ENCODE peak calls at places on chromosome 4, in seven cellular contexts. N, I, X, Z, R, A and Y are unnamed samples.

GRCh38 chr4:82388405-82388804 is 14.6 kb upstream of the HNRNPD start:
- DNase-seq in X (no peak), N (no peak), R (no peak), I (no peak), Z (no peak), A (no peak), Y (no peak)

GRCh38 chr4:41280010-41280409 is 23.3 kb downstream of the UCHL1 start:
- DNase-seq in N (no peak), R (no peak), I (no peak), X (no peak), Z (no peak), A (peak), Y (no peak)

GRCh38 chr4:185040523-185040922 is 22.2 kb downstream of the HELT start:
- DNase-seq in X (no peak), I (no peak), A (no peak), R (no peak), Z (no peak), N (no peak), Y (no peak)

GRCh38 chr4:57147335-57148060 is 37.3 kb upstream of the IGFBP7 start:
- DNase-seq in Z (no peak), X (peak), A (peak), I (no peak), N (no peak), R (no peak), Y (no peak)

GRCh38 chr4:38739438-38739837 is 43.4 kb downstream of the TLR10 start:
- DNase-seq in Z (no peak), X (no peak), R (no peak), A (no peak), N (no peak), I (no peak), Y (no peak)

GRCh38 chr4:103198111-103198765 is at the start of gene CENPE:
- DNase-seq in I (peak), N (peak), Z (peak), R (peak), A (peak), X (peak), Y (peak)

GRCh38 chr4:83308672-83309071 is 24.1 kb upstream of the COQ2 start:
- DNase-seq in R (no peak), A (no peak), I (no peak), Z (no peak), X (no peak), N (peak), Y (no peak)

GRCh38 chr4:99677161-99677560 is 19.5 kb upstream of the C4orf54 start:
- DNase-seq in A (no peak), N (no peak), X (no peak), Z (no peak), I (no peak), R (no peak), Y (no peak)

GRCh38 chr4:40579983-40580382 is 49.7 kb downstream of the RBM47 start:
- DNase-seq in A (peak), Z (no peak), I (no peak), N (no peak), X (peak), R (no peak), Y (no peak)